ENCODE peak calls at places on chromosomes 12 and 14, in ten cellular contexts. Z, W, B, Q, O, X, K, R, G and C are unnamed samples. For H3K36me3, the result is how much of the 10 kb centered on the place peaks cover.

GRCh38 chr14:59342516-59343484 is 122.4 kb downstream of the GPR135 start:
- DNase-seq in Z (no peak), W (no peak), B (no peak), Q (peak), O (no peak), X (peak), K (no peak), R (no peak), G (no peak), C (no peak)

GRCh38 chr14:24172261-24172860 is 481 bp downstream of the REC8 start:
- DNase-seq in Z (no peak), W (no peak), B (peak), Q (no peak), O (no peak), X (no peak), K (no peak), R (no peak), G (no peak), C (no peak)

GRCh38 chr12:58148405-58148804 is 207.0 kb downstream of the ATP23 start:
- DNase-seq in Z (no peak), W (no peak), B (no peak), Q (no peak), O (no peak), X (no peak), K (peak), R (no peak), G (no peak), C (no peak)

GRCh38 chr14:77043177-77043983 is 14.9 kb upstream of the IRF2BPL start:
- DNase-seq in Z (no peak), W (peak), B (no peak), Q (no peak), O (no peak), X (peak), K (no peak), R (no peak), G (peak), C (no peak)

GRCh38 chr12:104695453-104696148 is 238.9 kb downstream of the CHST11 start:
- DNase-seq in Z (peak), W (peak), B (no peak), Q (no peak), O (no peak), X (no peak), K (peak), R (no peak), G (no peak), C (peak)

GRCh38 chr14:51616724-51617409 is 34.8 kb upstream of the FRMD6 start:
- DNase-seq in Z (no peak), W (no peak), B (no peak), Q (peak), O (no peak), X (no peak), K (peak), R (no peak), G (no peak), C (no peak)

GRCh38 chr12:12736759-12737676 is 19.9 kb downstream of the CDKN1B start:
- DNase-seq in Z (peak), W (peak), B (peak), Q (peak), O (no peak), X (no peak), K (no peak), R (no peak), G (no peak), C (peak)

GRCh38 chr14:104331871-104332605 is 193.7 kb downstream of the KIF26A start:
- DNase-seq in Z (peak), W (no peak), B (no peak), Q (no peak), O (no peak), X (no peak), K (no peak), R (no peak), G (peak), C (no peak)

GRCh38 chr14:54483073-54483745 is 5.6 kb downstream of the GMFB start:
- DNase-seq in Z (no peak), W (no peak), B (no peak), Q (no peak), O (no peak), X (no peak), K (no peak), R (no peak), G (no peak), C (no peak)

GRCh38 chr14:50107850-50108249 is 8.5 kb downstream of the VCPKMT start:
- DNase-seq in Z (no peak), W (no peak), B (no peak), Q (peak), O (no peak), X (no peak), K (no peak), R (no peak), G (no peak), C (no peak)

GRCh38 chr14:61113561-61113960 is 132.5 kb downstream of the SLC38A6 start:
- DNase-seq in Z (no peak), W (no peak), B (no peak), Q (no peak), O (no peak), X (no peak), K (no peak), R (no peak), G (no peak), C (no peak)

GRCh38 chr14:32524609-32525391 is 195.7 kb downstream of the AKAP6 start:
- DNase-seq in Z (no peak), W (no peak), B (no peak), Q (no peak), O (no peak), X (no peak), K (no peak), R (no peak), G (no peak), C (no peak)

GRCh38 chr14:67919259-67919658 is 99.7 kb downstream of the RAD51B start:
- DNase-seq in Z (no peak), W (no peak), B (no peak), Q (no peak), O (no peak), X (no peak), K (no peak), R (no peak), G (no peak), C (no peak)

GRCh38 chr14:44846232-44846824 is 115.4 kb downstream of the KLHL28 start:
- DNase-seq in Z (no peak), W (no peak), B (peak), Q (no peak), O (no peak), X (no peak), K (no peak), R (no peak), G (peak), C (no peak)

GRCh38 chr12:11174022-11174421 is 3.0 kb downstream of the SMIM10L1 start:
- DNase-seq in Z (no peak), W (no peak), B (no peak), Q (no peak), O (no peak), X (no peak), K (no peak), R (no peak), G (no peak), C (no peak)

GRCh38 chr12:6608592-6609311 is 1.6 kb upstream of the CHD4 start:
- DNase-seq in Z (no peak), W (no peak), B (no peak), Q (no peak), O (no peak), X (no peak), K (no peak), R (no peak), G (peak), C (no peak)

GRCh38 chr12:106084048-106084671 is 54.6 kb downstream of the NUAK1 start:
- DNase-seq in Z (no peak), W (peak), B (peak), Q (no peak), O (no peak), X (no peak), K (peak), R (no peak), G (no peak), C (no peak)

GRCh38 chr12:107091381-107091780 is 2.0 kb downstream of the CRY1 start:
- DNase-seq in Z (no peak), W (no peak), B (no peak), Q (peak), O (no peak), X (no peak), K (no peak), R (no peak), G (no peak), C (no peak)

GRCh38 chr12:9064815-9065606 is 50.7 kb downstream of the A2M start:
- DNase-seq in Z (peak), W (peak), B (peak), Q (peak), O (peak), X (peak), K (peak), R (peak), G (peak), C (peak)

GRCh38 chr12:109767991-109768900 is 54.6 kb downstream of the FAM222A start:
- DNase-seq in Z (no peak), W (peak), B (no peak), Q (no peak), O (no peak), X (no peak), K (no peak), R (no peak), G (no peak), C (peak)

GRCh38 chr14:57227083-57227482 is 41.6 kb downstream of the EXOC5 start:
- DNase-seq in Z (no peak), W (no peak), B (no peak), Q (no peak), O (no peak), X (no peak), K (no peak), R (no peak), G (no peak), C (no peak)
- H3K36me3 ChIP-seq in Z (under half), W (under half), B (under half), Q (under half), O (under half), X (under half), K (under half), R (under half), G (under half), C (under half)

DNA sequence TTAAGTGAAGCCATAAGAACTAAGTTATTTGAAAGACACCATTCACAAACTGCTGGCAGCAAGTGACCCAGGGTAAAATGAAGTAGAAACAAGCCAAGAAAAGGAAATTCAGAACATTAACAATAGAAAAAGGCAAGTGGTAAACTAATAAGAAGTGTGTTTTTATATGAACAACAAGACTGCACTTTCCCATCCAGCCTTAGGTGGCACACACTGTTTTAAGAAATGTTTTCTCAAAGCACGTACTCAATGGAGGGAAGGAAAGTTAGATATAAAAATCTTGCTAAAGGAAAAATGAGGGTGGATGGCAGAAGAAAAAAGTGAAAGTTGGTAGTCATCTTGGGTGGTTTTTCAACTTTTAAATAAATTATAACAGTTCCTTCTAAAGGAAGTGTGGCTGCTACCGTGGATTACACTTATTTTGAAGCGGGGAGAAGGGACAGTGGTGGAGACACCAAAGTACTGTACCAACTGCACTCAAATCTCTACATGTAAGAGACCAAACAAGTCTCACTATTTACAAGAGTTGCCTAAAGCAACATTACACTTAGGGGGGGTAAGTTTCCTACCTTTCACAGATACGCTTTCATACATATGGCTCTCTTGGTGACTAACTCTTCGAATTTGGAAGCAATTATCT is 58.8 kb downstream of the SEL1L start:
- DNase-seq in Z (no peak), W (no peak), B (no peak), Q (no peak), O (no peak), X (no peak), K (no peak), R (no peak), G (no peak), C (no peak)
- H3K4me3 ChIP-seq in Z (no peak), W (no peak), B (no peak), Q (no peak), O (no peak), X (no peak), K (no peak), R (no peak), G (no peak), C (no peak)

GRCh38 chr12:57105011-57105753 is 6.0 kb downstream of the STAT6 start:
- DNase-seq in Z (no peak), W (peak), B (no peak), Q (no peak), O (no peak), X (peak), K (no peak), R (no peak), G (no peak), C (no peak)

GRCh38 chr12:57107456-57107855 is 3.7 kb downstream of the STAT6 start:
- DNase-seq in Z (no peak), W (peak), B (no peak), Q (no peak), O (no peak), X (no peak), K (no peak), R (no peak), G (no peak), C (no peak)

GRCh38 chr12:57103856-57104255 is 7.3 kb downstream of the STAT6 start:
- DNase-seq in Z (no peak), W (no peak), B (no peak), Q (no peak), O (no peak), X (no peak), K (no peak), R (no peak), G (no peak), C (no peak)

GRCh38 chr12:57104292-57104910 is 6.8 kb downstream of the STAT6 start:
- DNase-seq in Z (no peak), W (no peak), B (no peak), Q (no peak), O (no peak), X (no peak), K (no peak), R (no peak), G (no peak), C (no peak)

DNA sequence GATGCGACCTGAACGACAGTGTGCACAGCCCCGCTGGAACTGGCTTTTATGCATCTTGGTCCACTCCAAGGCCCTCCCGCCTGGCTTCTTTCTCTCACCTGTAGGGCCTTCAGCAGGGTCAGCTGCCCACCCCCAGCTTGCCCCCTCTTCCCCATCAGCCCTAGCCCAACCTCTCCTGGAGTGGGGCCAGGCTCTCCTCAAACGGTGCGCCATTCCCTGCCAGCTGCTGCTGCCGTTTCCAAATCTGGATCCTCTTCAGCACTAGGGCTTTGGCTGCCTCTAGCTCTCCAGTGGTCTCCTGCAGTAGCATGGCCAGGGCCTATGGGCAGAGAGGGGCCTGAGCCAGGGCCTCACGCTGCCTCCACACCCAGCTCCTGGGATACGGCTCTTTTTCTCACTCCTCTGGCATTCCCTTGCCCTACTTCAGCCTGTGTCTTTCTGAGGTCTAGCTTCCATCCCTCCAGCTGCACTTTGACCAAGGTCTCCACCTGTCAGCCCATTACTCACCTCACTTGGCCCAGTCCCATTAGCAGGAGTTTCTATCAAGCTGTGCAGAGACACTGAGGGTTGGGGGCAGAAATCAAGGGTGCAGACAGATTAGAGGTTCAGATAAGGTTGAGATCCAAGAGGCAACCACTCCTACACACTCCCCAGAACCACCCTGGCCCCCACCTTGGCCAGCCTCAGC is 5.0 kb downstream of the STAT6 start:
- DNase-seq in Z (no peak), W (peak), B (no peak), Q (no peak), O (no peak), X (peak), K (no peak), R (no peak), G (no peak), C (no peak)
- H3K36me3 ChIP-seq in Z (under half), W (half or more), B (under half), Q (under half), O (under half), X (under half), K (under half), R (half or more), G (under half), C (half or more)

GRCh38 chr12:51846209-51846779 is 2.2 kb downstream of the FIGNL2 start:
- DNase-seq in Z (no peak), W (no peak), B (peak), Q (no peak), O (no peak), X (no peak), K (no peak), R (no peak), G (no peak), C (no peak)
- H3K4me3 ChIP-seq in Z (no peak), W (peak), B (peak), Q (no peak), O (peak), X (peak), K (no peak), R (peak), G (peak), C (no peak)